ENCODE peak calls at places on chromosomes 6 and 20, in four cellular contexts. One of them, this sample, is unnamed. For H3K27me3, the result is how much of the 10 kb centered on the place peaks cover.

GRCh38 chr20:47544240-47544639 is 42.6 kb downstream of the NCOA3 start:
- DNase-seq in suprapubic skin: no peak
- DNase-seq in Peyer's patch: no peak
- DNase-seq in left lung: no peak
- DNase-seq in this sample: no peak

GRCh38 chr20:40414843-40415615 is 274.0 kb downstream of the MAFB start:
- DNase-seq in suprapubic skin: no peak
- DNase-seq in Peyer's patch: no peak
- DNase-seq in left lung: no peak
- DNase-seq in this sample: no peak

GRCh38 chr6:11218827-11219826 is 13.3 kb downstream of the NEDD9 start:
- DNase-seq in suprapubic skin: no peak
- DNase-seq in Peyer's patch: peak
- DNase-seq in left lung: peak
- DNase-seq in this sample: no peak

GRCh38 chr20:10129749-10130148 is 88.9 kb upstream of the SNAP25 start:
- DNase-seq in suprapubic skin: no peak
- DNase-seq in Peyer's patch: no peak
- DNase-seq in left lung: no peak
- DNase-seq in this sample: no peak

GRCh38 chr6:118102401-118102800 is 195.3 kb downstream of the SLC35F1 start:
- DNase-seq in suprapubic skin: no peak
- DNase-seq in Peyer's patch: no peak
- DNase-seq in left lung: no peak
- DNase-seq in this sample: no peak

GRCh38 chr20:12358006-12358654 is 440.4 kb downstream of the BTBD3 start:
- DNase-seq in suprapubic skin: no peak
- DNase-seq in Peyer's patch: no peak
- DNase-seq in left lung: no peak
- DNase-seq in this sample: no peak

GRCh38 chr6:144377586-144377985 is 92.5 kb downstream of the UTRN start:
- DNase-seq in suprapubic skin: no peak
- DNase-seq in Peyer's patch: no peak
- DNase-seq in left lung: no peak
- DNase-seq in this sample: no peak

GRCh38 chr6:6825153-6825847 is 236.8 kb downstream of the LY86 start:
- DNase-seq in suprapubic skin: peak
- DNase-seq in Peyer's patch: peak
- DNase-seq in left lung: no peak
- DNase-seq in this sample: no peak

GRCh38 chr6:113713665-113714064 is 143.5 kb upstream of the MARCKS start:
- DNase-seq in suprapubic skin: no peak
- DNase-seq in Peyer's patch: no peak
- DNase-seq in left lung: no peak
- DNase-seq in this sample: no peak

GRCh38 chr6:134534708-134535149 is 216.8 kb upstream of the SGK1 start:
- DNase-seq in suprapubic skin: no peak
- DNase-seq in Peyer's patch: no peak
- DNase-seq in left lung: no peak
- DNase-seq in this sample: no peak

GRCh38 chr6:100138346-100139022 is 144.5 kb upstream of the MCHR2 start:
- DNase-seq in suprapubic skin: no peak
- DNase-seq in Peyer's patch: no peak
- DNase-seq in left lung: no peak
- DNase-seq in this sample: no peak

GRCh38 chr6:15526129-15526764 is 136.6 kb downstream of the DTNBP1 start:
- DNase-seq in suprapubic skin: no peak
- DNase-seq in Peyer's patch: no peak
- DNase-seq in left lung: no peak
- DNase-seq in this sample: no peak

GRCh38 chr20:38249536-38250310 is 10.8 kb downstream of the KIAA1755 start:
- DNase-seq in suprapubic skin: no peak
- DNase-seq in Peyer's patch: no peak
- DNase-seq in left lung: no peak
- DNase-seq in this sample: no peak

GRCh38 chr6:46964716-46965519 is 43.2 kb upstream of the ADGRF5 start:
- DNase-seq in suprapubic skin: no peak
- DNase-seq in Peyer's patch: no peak
- DNase-seq in left lung: no peak
- DNase-seq in this sample: no peak

GRCh38 chr6:82118150-82118562 is 129.4 kb downstream of the IBTK start:
- DNase-seq in suprapubic skin: no peak
- DNase-seq in Peyer's patch: no peak
- DNase-seq in left lung: no peak
- DNase-seq in this sample: no peak

GRCh38 chr20:11624704-11625103 is 293.0 kb upstream of the BTBD3 start:
- DNase-seq in suprapubic skin: no peak
- DNase-seq in Peyer's patch: no peak
- DNase-seq in left lung: no peak
- DNase-seq in this sample: no peak

GRCh38 chr6:44580901-44581300 is 193.4 kb downstream of the CDC5L start:
- DNase-seq in suprapubic skin: no peak
- DNase-seq in Peyer's patch: no peak
- DNase-seq in left lung: no peak
- DNase-seq in this sample: no peak

GRCh38 chr6:140602431-140602836 is 1228.0 kb upstream of the CITED2 start:
- DNase-seq in suprapubic skin: no peak
- DNase-seq in Peyer's patch: no peak
- DNase-seq in left lung: no peak
- DNase-seq in this sample: no peak

GRCh38 chr6:90941885-90942284 is 355.0 kb upstream of the MAP3K7 start:
- DNase-seq in suprapubic skin: no peak
- DNase-seq in Peyer's patch: no peak
- DNase-seq in left lung: no peak
- DNase-seq in this sample: no peak

GRCh38 chr20:62761058-62761758 is 35.1 kb upstream of the MRGBP start:
- DNase-seq in suprapubic skin: no peak
- DNase-seq in Peyer's patch: no peak
- DNase-seq in left lung: no peak
- DNase-seq in this sample: no peak

GRCh38 chr6:91781946-91782345 is 1195.1 kb upstream of the MAP3K7 start:
- DNase-seq in suprapubic skin: no peak
- DNase-seq in Peyer's patch: no peak
- DNase-seq in left lung: no peak
- DNase-seq in this sample: no peak

GRCh38 chr6:37667050-37667814 is 30.5 kb downstream of the MDGA1 start:
- DNase-seq in suprapubic skin: no peak
- DNase-seq in Peyer's patch: no peak
- DNase-seq in left lung: no peak
- DNase-seq in this sample: no peak

GRCh38 chr20:8807480-8808179 is 261.3 kb upstream of the PLCB4 start:
- DNase-seq in suprapubic skin: no peak
- DNase-seq in Peyer's patch: no peak
- DNase-seq in left lung: no peak
- DNase-seq in this sample: no peak

GRCh38 chr20:38872491-38873049 is 53.6 kb upstream of the FAM83D start:
- DNase-seq in suprapubic skin: no peak
- DNase-seq in Peyer's patch: no peak
- DNase-seq in left lung: no peak
- DNase-seq in this sample: no peak

GRCh38 chr6:57262901-57263694 is 41.0 kb upstream of the RAB23 start:
- DNase-seq in suprapubic skin: no peak
- DNase-seq in Peyer's patch: no peak
- DNase-seq in left lung: no peak
- DNase-seq in this sample: no peak

GRCh38 chr6:17280552-17281090 is 540 bp upstream of the RBM24 start:
- DNase-seq in suprapubic skin: peak
- DNase-seq in Peyer's patch: peak
- DNase-seq in left lung: no peak
- DNase-seq in this sample: no peak

GRCh38 chr6:124941259-124941658 is 21.0 kb upstream of the RNF217 start:
- DNase-seq in suprapubic skin: no peak
- DNase-seq in Peyer's patch: no peak
- DNase-seq in left lung: no peak
- DNase-seq in this sample: no peak

GRCh38 chr20:19056909-19057308 is 155.5 kb upstream of the SLC24A3 start:
- DNase-seq in suprapubic skin: no peak
- DNase-seq in Peyer's patch: no peak
- DNase-seq in left lung: no peak
- DNase-seq in this sample: no peak

GRCh38 chr6:111263837-111264236 is 176.5 kb downstream of the SLC16A10 start:
- DNase-seq in suprapubic skin: no peak
- DNase-seq in Peyer's patch: no peak
- DNase-seq in left lung: no peak
- DNase-seq in this sample: no peak

GRCh38 chr6:125279961-125280360 is 21.8 kb downstream of the HDDC2 start:
- DNase-seq in suprapubic skin: no peak
- DNase-seq in Peyer's patch: no peak
- DNase-seq in left lung: no peak
- DNase-seq in this sample: no peak

GRCh38 chr6:128280960-128281359 is 239.4 kb downstream of the PTPRK start:
- DNase-seq in suprapubic skin: no peak
- DNase-seq in Peyer's patch: no peak
- DNase-seq in left lung: no peak
- DNase-seq in this sample: no peak

GRCh38 chr20:64083380-64084208 is 604 bp downstream of the LKAAEAR1 start:
- DNase-seq in suprapubic skin: no peak
- DNase-seq in Peyer's patch: peak
- DNase-seq in left lung: peak
- DNase-seq in this sample: peak

GRCh38 chr20:64084209-64085152 is at the start of gene LKAAEAR1:
- DNase-seq in suprapubic skin: no peak
- DNase-seq in Peyer's patch: no peak
- DNase-seq in left lung: no peak
- DNase-seq in this sample: no peak

GRCh38 chr20:64082126-64082638 is 2.0 kb downstream of the LKAAEAR1 start:
- DNase-seq in suprapubic skin: no peak
- DNase-seq in Peyer's patch: no peak
- DNase-seq in left lung: no peak
- DNase-seq in this sample: no peak

GRCh38 chr20:64081620-64081964 is 1.7 kb downstream of the OPRL1 start:
- DNase-seq in suprapubic skin: no peak
- DNase-seq in Peyer's patch: no peak
- DNase-seq in left lung: no peak
- DNase-seq in this sample: no peak

DNA sequence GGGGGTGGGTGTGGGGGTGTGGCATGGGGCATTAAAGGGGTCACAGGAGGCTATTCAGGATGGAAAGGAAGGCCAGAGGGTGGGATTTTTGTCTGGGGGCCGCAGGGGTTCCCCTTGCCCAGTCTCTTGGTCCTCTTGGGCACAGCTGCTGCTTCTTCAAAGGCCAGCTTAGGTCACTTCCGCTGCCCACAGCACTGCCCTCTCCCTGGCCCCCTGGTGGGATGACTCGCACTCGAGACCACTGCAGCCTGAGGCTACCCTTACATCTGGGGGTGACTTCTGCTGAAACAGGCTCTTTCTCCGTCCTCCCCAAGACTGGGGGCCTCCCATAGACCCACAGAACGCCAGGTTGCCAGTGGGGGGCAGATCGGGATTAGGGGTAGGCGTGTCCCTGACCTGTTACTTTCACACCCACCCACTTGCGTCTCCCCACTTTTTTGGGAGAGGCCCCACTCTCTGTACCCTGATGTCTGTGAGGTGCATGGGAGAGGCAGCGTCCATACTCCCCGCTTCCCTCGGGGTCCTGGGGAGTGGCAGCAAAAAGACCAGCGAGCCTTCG is 1.3 kb downstream of the LKAAEAR1 start:
- DNase-seq in suprapubic skin: no peak
- DNase-seq in Peyer's patch: no peak
- DNase-seq in left lung: no peak
- DNase-seq in this sample: no peak
- H3K4me3 ChIP-seq in suprapubic skin: peak
- H3K4me3 ChIP-seq in Peyer's patch: peak
- H3K4me3 ChIP-seq in left lung: peak
- H3K4me3 ChIP-seq in this sample: peak

GRCh38 chr20:44884907-44885391 is 556 bp upstream of the YWHAB start:
- DNase-seq in suprapubic skin: no peak
- DNase-seq in Peyer's patch: no peak
- DNase-seq in left lung: no peak
- DNase-seq in this sample: no peak

GRCh38 chr20:44886276-44886671 is 769 bp downstream of the YWHAB start:
- DNase-seq in suprapubic skin: no peak
- DNase-seq in Peyer's patch: no peak
- DNase-seq in left lung: no peak
- DNase-seq in this sample: no peak

GRCh38 chr20:44886828-44887227 is 1.3 kb downstream of the YWHAB start:
- DNase-seq in suprapubic skin: no peak
- DNase-seq in Peyer's patch: no peak
- DNase-seq in left lung: no peak
- DNase-seq in this sample: no peak

GRCh38 chr20:44887466-44887865 is 2.0 kb downstream of the YWHAB start:
- DNase-seq in suprapubic skin: no peak
- DNase-seq in Peyer's patch: no peak
- DNase-seq in left lung: no peak
- DNase-seq in this sample: no peak

GRCh38 chr20:44885392-44886275 is at the start of gene YWHAB:
- DNase-seq in suprapubic skin: peak
- DNase-seq in Peyer's patch: peak
- DNase-seq in left lung: peak
- DNase-seq in this sample: peak
- TF ChIP-seq CTCF in suprapubic skin: no peak
- TF ChIP-seq CTCF in Peyer's patch: peak
- TF ChIP-seq CTCF in left lung: peak
- TF ChIP-seq CTCF in this sample: no peak

DNA sequence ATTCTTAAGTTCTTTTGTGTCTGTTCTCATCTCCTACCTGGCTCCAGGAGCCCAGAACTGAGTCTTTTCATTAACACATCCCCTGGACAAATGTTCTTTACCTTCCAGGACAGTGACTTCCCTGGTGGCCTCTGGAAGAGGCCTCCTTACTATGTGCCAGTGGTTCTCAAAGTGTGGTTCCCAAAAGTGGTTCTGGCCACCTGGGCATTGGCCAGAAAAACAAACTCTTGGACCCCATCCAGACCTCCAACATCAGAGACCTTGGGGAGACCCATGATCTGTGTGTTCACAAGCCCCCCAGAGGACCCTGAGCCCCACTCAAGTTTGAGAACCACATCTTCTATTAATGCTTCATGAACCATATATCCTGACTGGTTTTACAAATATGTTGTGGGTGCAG is 7.2 kb upstream of the VSX1 start:
- DNase-seq in suprapubic skin: no peak
- DNase-seq in Peyer's patch: no peak
- DNase-seq in left lung: no peak
- DNase-seq in this sample: no peak
- H3K27me3 ChIP-seq in suprapubic skin: half or more
- H3K27me3 ChIP-seq in Peyer's patch: under half
- H3K27me3 ChIP-seq in left lung: under half
- H3K27me3 ChIP-seq in this sample: under half

GRCh38 chr6:33413601-33414120 is 2.8 kb downstream of the PHF1 start:
- DNase-seq in suprapubic skin: no peak
- DNase-seq in Peyer's patch: no peak
- DNase-seq in left lung: no peak
- DNase-seq in this sample: no peak

GRCh38 chr6:33415831-33416230 is 2.1 kb downstream of the CUTA start:
- DNase-seq in suprapubic skin: no peak
- DNase-seq in Peyer's patch: no peak
- DNase-seq in left lung: no peak
- DNase-seq in this sample: no peak

GRCh38 chr6:33416386-33417126 is 1.4 kb downstream of the CUTA start:
- DNase-seq in suprapubic skin: no peak
- DNase-seq in Peyer's patch: no peak
- DNase-seq in left lung: no peak
- DNase-seq in this sample: peak

GRCh38 chr6:33413200-33413599 is 2.4 kb downstream of the PHF1 start:
- DNase-seq in suprapubic skin: no peak
- DNase-seq in Peyer's patch: no peak
- DNase-seq in left lung: no peak
- DNase-seq in this sample: no peak

GRCh38 chr6:33414592-33415271 is 3.2 kb downstream of the CUTA start:
- DNase-seq in suprapubic skin: no peak
- DNase-seq in Peyer's patch: no peak
- DNase-seq in left lung: no peak
- DNase-seq in this sample: no peak
- H3K4me3 ChIP-seq in suprapubic skin: no peak
- H3K4me3 ChIP-seq in Peyer's patch: no peak
- H3K4me3 ChIP-seq in left lung: no peak
- H3K4me3 ChIP-seq in this sample: no peak

This sample was measured in GM06990.